ENCODE peak calls at places on chromosomes 16 and 17, in eight cellular contexts. One of them, this sample, is unnamed.

GRCh38 chr17:75240394-75241142 is 20.8 kb downstream of the GGA3 start:
- DNase-seq in KBM-7: peak
- DNase-seq in AG09319: no peak
- DNase-seq in H9: peak
- DNase-seq in stimulated activated CD8-positive, alpha-beta memory T cell treated with anti-CD3 and anti-CD28 coated beads, Interleukin-7, amount 100 ng/mL, for 1 hour: no peak
- DNase-seq in activated T-cell treated with anti-CD3 and anti-CD28 coated beads, Interleukin-2, amount 50 U/mL, for 72 hours: peak
- DNase-seq in nucleus accumbens: peak
- DNase-seq in neural progenitor cell: peak
- DNase-seq in this sample: peak

GRCh38 chr17:37483311-37484039 is 6.2 kb upstream of the DUSP14 start:
- DNase-seq in KBM-7: peak
- DNase-seq in AG09319: peak
- DNase-seq in H9: no peak
- DNase-seq in stimulated activated CD8-positive, alpha-beta memory T cell treated with anti-CD3 and anti-CD28 coated beads, Interleukin-7, amount 100 ng/mL, for 1 hour: no peak
- DNase-seq in activated T-cell treated with anti-CD3 and anti-CD28 coated beads, Interleukin-2, amount 50 U/mL, for 72 hours: no peak
- DNase-seq in nucleus accumbens: peak
- DNase-seq in neural progenitor cell: no peak
- DNase-seq in this sample: no peak

GRCh38 chr17:20991276-20992037 is 51.4 kb downstream of the USP22 start:
- DNase-seq in KBM-7: no peak
- DNase-seq in AG09319: no peak
- DNase-seq in H9: no peak
- DNase-seq in stimulated activated CD8-positive, alpha-beta memory T cell treated with anti-CD3 and anti-CD28 coated beads, Interleukin-7, amount 100 ng/mL, for 1 hour: no peak
- DNase-seq in activated T-cell treated with anti-CD3 and anti-CD28 coated beads, Interleukin-2, amount 50 U/mL, for 72 hours: no peak
- DNase-seq in nucleus accumbens: no peak
- DNase-seq in neural progenitor cell: no peak
- DNase-seq in this sample: no peak

GRCh38 chr17:62732125-62732524 is 76.0 kb downstream of the MARCHF10 start:
- DNase-seq in KBM-7: no peak
- DNase-seq in AG09319: no peak
- DNase-seq in H9: peak
- DNase-seq in stimulated activated CD8-positive, alpha-beta memory T cell treated with anti-CD3 and anti-CD28 coated beads, Interleukin-7, amount 100 ng/mL, for 1 hour: no peak
- DNase-seq in activated T-cell treated with anti-CD3 and anti-CD28 coated beads, Interleukin-2, amount 50 U/mL, for 72 hours: no peak
- DNase-seq in nucleus accumbens: no peak
- DNase-seq in neural progenitor cell: no peak
- DNase-seq in this sample: no peak

GRCh38 chr17:73782641-73783381 is 138.6 kb upstream of the SDK2 start:
- DNase-seq in KBM-7: peak
- DNase-seq in AG09319: no peak
- DNase-seq in H9: peak
- DNase-seq in stimulated activated CD8-positive, alpha-beta memory T cell treated with anti-CD3 and anti-CD28 coated beads, Interleukin-7, amount 100 ng/mL, for 1 hour: no peak
- DNase-seq in activated T-cell treated with anti-CD3 and anti-CD28 coated beads, Interleukin-2, amount 50 U/mL, for 72 hours: no peak
- DNase-seq in nucleus accumbens: no peak
- DNase-seq in neural progenitor cell: peak
- DNase-seq in this sample: no peak

GRCh38 chr16:80029706-80030481 is 429.4 kb upstream of the MAF start:
- DNase-seq in KBM-7: no peak
- DNase-seq in AG09319: no peak
- DNase-seq in H9: no peak
- DNase-seq in stimulated activated CD8-positive, alpha-beta memory T cell treated with anti-CD3 and anti-CD28 coated beads, Interleukin-7, amount 100 ng/mL, for 1 hour: no peak
- DNase-seq in activated T-cell treated with anti-CD3 and anti-CD28 coated beads, Interleukin-2, amount 50 U/mL, for 72 hours: no peak
- DNase-seq in nucleus accumbens: no peak
- DNase-seq in neural progenitor cell: no peak
- DNase-seq in this sample: no peak

GRCh38 chr17:78529871-78530670 is 47.1 kb downstream of the DNAH17 start:
- DNase-seq in KBM-7: no peak
- DNase-seq in AG09319: no peak
- DNase-seq in H9: peak
- DNase-seq in stimulated activated CD8-positive, alpha-beta memory T cell treated with anti-CD3 and anti-CD28 coated beads, Interleukin-7, amount 100 ng/mL, for 1 hour: no peak
- DNase-seq in activated T-cell treated with anti-CD3 and anti-CD28 coated beads, Interleukin-2, amount 50 U/mL, for 72 hours: no peak
- DNase-seq in nucleus accumbens: peak
- DNase-seq in neural progenitor cell: no peak
- DNase-seq in this sample: no peak

GRCh38 chr16:60203525-60204124 is 1469.5 kb upstream of the GOT2 start:
- DNase-seq in KBM-7: peak
- DNase-seq in AG09319: peak
- DNase-seq in H9: no peak
- DNase-seq in stimulated activated CD8-positive, alpha-beta memory T cell treated with anti-CD3 and anti-CD28 coated beads, Interleukin-7, amount 100 ng/mL, for 1 hour: no peak
- DNase-seq in activated T-cell treated with anti-CD3 and anti-CD28 coated beads, Interleukin-2, amount 50 U/mL, for 72 hours: no peak
- DNase-seq in nucleus accumbens: no peak
- DNase-seq in neural progenitor cell: peak
- DNase-seq in this sample: no peak

GRCh38 chr16:1181715-1182671 is 29.1 kb downstream of the CACNA1H start:
- DNase-seq in KBM-7: no peak
- DNase-seq in AG09319: no peak
- DNase-seq in H9: no peak
- DNase-seq in stimulated activated CD8-positive, alpha-beta memory T cell treated with anti-CD3 and anti-CD28 coated beads, Interleukin-7, amount 100 ng/mL, for 1 hour: no peak
- DNase-seq in activated T-cell treated with anti-CD3 and anti-CD28 coated beads, Interleukin-2, amount 50 U/mL, for 72 hours: no peak
- DNase-seq in nucleus accumbens: no peak
- DNase-seq in neural progenitor cell: peak
- DNase-seq in this sample: no peak

GRCh38 chr16:67884-68789 is 4.3 kb downstream of the RHBDF1 start:
- DNase-seq in KBM-7: no peak
- DNase-seq in AG09319: no peak
- DNase-seq in H9: no peak
- DNase-seq in stimulated activated CD8-positive, alpha-beta memory T cell treated with anti-CD3 and anti-CD28 coated beads, Interleukin-7, amount 100 ng/mL, for 1 hour: no peak
- DNase-seq in activated T-cell treated with anti-CD3 and anti-CD28 coated beads, Interleukin-2, amount 50 U/mL, for 72 hours: no peak
- DNase-seq in nucleus accumbens: peak
- DNase-seq in neural progenitor cell: no peak
- DNase-seq in this sample: no peak

GRCh38 chr17:28472871-28473497 is 460 bp upstream of the SLC13A2 start:
- DNase-seq in KBM-7: no peak
- DNase-seq in AG09319: no peak
- DNase-seq in H9: no peak
- DNase-seq in stimulated activated CD8-positive, alpha-beta memory T cell treated with anti-CD3 and anti-CD28 coated beads, Interleukin-7, amount 100 ng/mL, for 1 hour: no peak
- DNase-seq in activated T-cell treated with anti-CD3 and anti-CD28 coated beads, Interleukin-2, amount 50 U/mL, for 72 hours: no peak
- DNase-seq in nucleus accumbens: no peak
- DNase-seq in neural progenitor cell: no peak
- DNase-seq in this sample: no peak

GRCh38 chr17:34254146-34254545 is 939 bp upstream of the CCL2 start:
- DNase-seq in KBM-7: no peak
- DNase-seq in AG09319: peak
- DNase-seq in H9: no peak
- DNase-seq in stimulated activated CD8-positive, alpha-beta memory T cell treated with anti-CD3 and anti-CD28 coated beads, Interleukin-7, amount 100 ng/mL, for 1 hour: no peak
- DNase-seq in activated T-cell treated with anti-CD3 and anti-CD28 coated beads, Interleukin-2, amount 50 U/mL, for 72 hours: no peak
- DNase-seq in nucleus accumbens: no peak
- DNase-seq in neural progenitor cell: no peak
- DNase-seq in this sample: no peak

GRCh38 chr16:15950167-15950854 is 895 bp downstream of the ABCC1 start:
- DNase-seq in KBM-7: peak
- DNase-seq in AG09319: no peak
- DNase-seq in H9: no peak
- DNase-seq in stimulated activated CD8-positive, alpha-beta memory T cell treated with anti-CD3 and anti-CD28 coated beads, Interleukin-7, amount 100 ng/mL, for 1 hour: no peak
- DNase-seq in activated T-cell treated with anti-CD3 and anti-CD28 coated beads, Interleukin-2, amount 50 U/mL, for 72 hours: peak
- DNase-seq in nucleus accumbens: no peak
- DNase-seq in neural progenitor cell: peak
- DNase-seq in this sample: peak

GRCh38 chr17:28216032-28216431 is 103.0 kb upstream of the TMEM97 start:
- DNase-seq in KBM-7: no peak
- DNase-seq in AG09319: no peak
- DNase-seq in H9: no peak
- DNase-seq in stimulated activated CD8-positive, alpha-beta memory T cell treated with anti-CD3 and anti-CD28 coated beads, Interleukin-7, amount 100 ng/mL, for 1 hour: no peak
- DNase-seq in activated T-cell treated with anti-CD3 and anti-CD28 coated beads, Interleukin-2, amount 50 U/mL, for 72 hours: no peak
- DNase-seq in nucleus accumbens: no peak
- DNase-seq in neural progenitor cell: no peak
- DNase-seq in this sample: no peak

GRCh38 chr17:78844301-78845005 is 3.8 kb upstream of the USP36 start:
- DNase-seq in KBM-7: no peak
- DNase-seq in AG09319: no peak
- DNase-seq in H9: no peak
- DNase-seq in stimulated activated CD8-positive, alpha-beta memory T cell treated with anti-CD3 and anti-CD28 coated beads, Interleukin-7, amount 100 ng/mL, for 1 hour: no peak
- DNase-seq in activated T-cell treated with anti-CD3 and anti-CD28 coated beads, Interleukin-2, amount 50 U/mL, for 72 hours: peak
- DNase-seq in nucleus accumbens: no peak
- DNase-seq in neural progenitor cell: no peak
- DNase-seq in this sample: peak

GRCh38 chr17:29573871-29574731 is 5.6 kb downstream of the TP53I13 start:
- DNase-seq in KBM-7: no peak
- DNase-seq in AG09319: no peak
- DNase-seq in H9: no peak
- DNase-seq in stimulated activated CD8-positive, alpha-beta memory T cell treated with anti-CD3 and anti-CD28 coated beads, Interleukin-7, amount 100 ng/mL, for 1 hour: no peak
- DNase-seq in activated T-cell treated with anti-CD3 and anti-CD28 coated beads, Interleukin-2, amount 50 U/mL, for 72 hours: no peak
- DNase-seq in nucleus accumbens: no peak
- DNase-seq in neural progenitor cell: no peak
- DNase-seq in this sample: no peak

GRCh38 chr16:68072038-68072695 is 13.0 kb upstream of the NFATC3 start:
- DNase-seq in KBM-7: no peak
- DNase-seq in AG09319: no peak
- DNase-seq in H9: no peak
- DNase-seq in stimulated activated CD8-positive, alpha-beta memory T cell treated with anti-CD3 and anti-CD28 coated beads, Interleukin-7, amount 100 ng/mL, for 1 hour: no peak
- DNase-seq in activated T-cell treated with anti-CD3 and anti-CD28 coated beads, Interleukin-2, amount 50 U/mL, for 72 hours: no peak
- DNase-seq in nucleus accumbens: no peak
- DNase-seq in neural progenitor cell: no peak
- DNase-seq in this sample: no peak

GRCh38 chr17:40499551-40500189 is 1.8 kb downstream of the TNS4 start:
- DNase-seq in KBM-7: peak
- DNase-seq in AG09319: no peak
- DNase-seq in H9: peak
- DNase-seq in stimulated activated CD8-positive, alpha-beta memory T cell treated with anti-CD3 and anti-CD28 coated beads, Interleukin-7, amount 100 ng/mL, for 1 hour: no peak
- DNase-seq in activated T-cell treated with anti-CD3 and anti-CD28 coated beads, Interleukin-2, amount 50 U/mL, for 72 hours: no peak
- DNase-seq in nucleus accumbens: no peak
- DNase-seq in neural progenitor cell: peak
- DNase-seq in this sample: no peak

GRCh38 chr17:59001158-59001814 is 105.4 kb downstream of the TRIM37 start:
- DNase-seq in KBM-7: peak
- DNase-seq in AG09319: no peak
- DNase-seq in H9: peak
- DNase-seq in stimulated activated CD8-positive, alpha-beta memory T cell treated with anti-CD3 and anti-CD28 coated beads, Interleukin-7, amount 100 ng/mL, for 1 hour: peak
- DNase-seq in activated T-cell treated with anti-CD3 and anti-CD28 coated beads, Interleukin-2, amount 50 U/mL, for 72 hours: peak
- DNase-seq in nucleus accumbens: no peak
- DNase-seq in neural progenitor cell: no peak
- DNase-seq in this sample: peak

GRCh38 chr17:78252111-78252634 is 20.7 kb downstream of the TMEM235 start:
- DNase-seq in KBM-7: no peak
- DNase-seq in AG09319: no peak
- DNase-seq in H9: peak
- DNase-seq in stimulated activated CD8-positive, alpha-beta memory T cell treated with anti-CD3 and anti-CD28 coated beads, Interleukin-7, amount 100 ng/mL, for 1 hour: peak
- DNase-seq in activated T-cell treated with anti-CD3 and anti-CD28 coated beads, Interleukin-2, amount 50 U/mL, for 72 hours: peak
- DNase-seq in nucleus accumbens: no peak
- DNase-seq in neural progenitor cell: no peak
- DNase-seq in this sample: peak

GRCh38 chr17:29933379-29933778 is 3.4 kb upstream of the SSH2 start:
- DNase-seq in KBM-7: peak
- DNase-seq in AG09319: no peak
- DNase-seq in H9: peak
- DNase-seq in stimulated activated CD8-positive, alpha-beta memory T cell treated with anti-CD3 and anti-CD28 coated beads, Interleukin-7, amount 100 ng/mL, for 1 hour: no peak
- DNase-seq in activated T-cell treated with anti-CD3 and anti-CD28 coated beads, Interleukin-2, amount 50 U/mL, for 72 hours: no peak
- DNase-seq in nucleus accumbens: no peak
- DNase-seq in neural progenitor cell: peak
- DNase-seq in this sample: no peak

GRCh38 chr16:87955302-87956168 is 4.3 kb downstream of the BANP start:
- DNase-seq in KBM-7: no peak
- DNase-seq in AG09319: no peak
- DNase-seq in H9: no peak
- DNase-seq in stimulated activated CD8-positive, alpha-beta memory T cell treated with anti-CD3 and anti-CD28 coated beads, Interleukin-7, amount 100 ng/mL, for 1 hour: no peak
- DNase-seq in activated T-cell treated with anti-CD3 and anti-CD28 coated beads, Interleukin-2, amount 50 U/mL, for 72 hours: peak
- DNase-seq in nucleus accumbens: no peak
- DNase-seq in neural progenitor cell: no peak
- DNase-seq in this sample: peak

GRCh38 chr16:89376812-89377445 is 113.4 kb downstream of the ANKRD11 start:
- DNase-seq in KBM-7: no peak
- DNase-seq in AG09319: no peak
- DNase-seq in H9: no peak
- DNase-seq in stimulated activated CD8-positive, alpha-beta memory T cell treated with anti-CD3 and anti-CD28 coated beads, Interleukin-7, amount 100 ng/mL, for 1 hour: no peak
- DNase-seq in activated T-cell treated with anti-CD3 and anti-CD28 coated beads, Interleukin-2, amount 50 U/mL, for 72 hours: no peak
- DNase-seq in nucleus accumbens: no peak
- DNase-seq in neural progenitor cell: no peak
- DNase-seq in this sample: no peak

GRCh38 chr17:77891602-77892001 is 66.9 kb upstream of the TNRC6C start:
- DNase-seq in KBM-7: no peak
- DNase-seq in AG09319: no peak
- DNase-seq in H9: peak
- DNase-seq in stimulated activated CD8-positive, alpha-beta memory T cell treated with anti-CD3 and anti-CD28 coated beads, Interleukin-7, amount 100 ng/mL, for 1 hour: no peak
- DNase-seq in activated T-cell treated with anti-CD3 and anti-CD28 coated beads, Interleukin-2, amount 50 U/mL, for 72 hours: no peak
- DNase-seq in nucleus accumbens: no peak
- DNase-seq in neural progenitor cell: no peak
- DNase-seq in this sample: no peak

GRCh38 chr17:34979650-34980352 is 511 bp upstream of the LIG3 start:
- DNase-seq in KBM-7: peak
- DNase-seq in AG09319: no peak
- DNase-seq in H9: no peak
- DNase-seq in stimulated activated CD8-positive, alpha-beta memory T cell treated with anti-CD3 and anti-CD28 coated beads, Interleukin-7, amount 100 ng/mL, for 1 hour: no peak
- DNase-seq in activated T-cell treated with anti-CD3 and anti-CD28 coated beads, Interleukin-2, amount 50 U/mL, for 72 hours: no peak
- DNase-seq in nucleus accumbens: no peak
- DNase-seq in neural progenitor cell: peak
- DNase-seq in this sample: no peak

GRCh38 chr17:67441052-67441738 is 64.1 kb downstream of the PITPNC1 start:
- DNase-seq in KBM-7: peak
- DNase-seq in AG09319: no peak
- DNase-seq in H9: no peak
- DNase-seq in stimulated activated CD8-positive, alpha-beta memory T cell treated with anti-CD3 and anti-CD28 coated beads, Interleukin-7, amount 100 ng/mL, for 1 hour: peak
- DNase-seq in activated T-cell treated with anti-CD3 and anti-CD28 coated beads, Interleukin-2, amount 50 U/mL, for 72 hours: peak
- DNase-seq in nucleus accumbens: no peak
- DNase-seq in neural progenitor cell: peak
- DNase-seq in this sample: peak

GRCh38 chr16:52050418-52050817 is 496.5 kb downstream of the TOX3 start:
- DNase-seq in KBM-7: no peak
- DNase-seq in AG09319: no peak
- DNase-seq in H9: no peak
- DNase-seq in stimulated activated CD8-positive, alpha-beta memory T cell treated with anti-CD3 and anti-CD28 coated beads, Interleukin-7, amount 100 ng/mL, for 1 hour: no peak
- DNase-seq in activated T-cell treated with anti-CD3 and anti-CD28 coated beads, Interleukin-2, amount 50 U/mL, for 72 hours: no peak
- DNase-seq in nucleus accumbens: no peak
- DNase-seq in neural progenitor cell: no peak
- DNase-seq in this sample: no peak

GRCh38 chr17:40714473-40714872 is 10.9 kb upstream of the KRT24 start:
- DNase-seq in KBM-7: no peak
- DNase-seq in AG09319: no peak
- DNase-seq in H9: no peak
- DNase-seq in stimulated activated CD8-positive, alpha-beta memory T cell treated with anti-CD3 and anti-CD28 coated beads, Interleukin-7, amount 100 ng/mL, for 1 hour: no peak
- DNase-seq in activated T-cell treated with anti-CD3 and anti-CD28 coated beads, Interleukin-2, amount 50 U/mL, for 72 hours: no peak
- DNase-seq in nucleus accumbens: no peak
- DNase-seq in neural progenitor cell: peak
- DNase-seq in this sample: no peak

GRCh38 chr17:14712471-14713075 is 411.7 kb downstream of the HS3ST3B1 start:
- DNase-seq in KBM-7: no peak
- DNase-seq in AG09319: no peak
- DNase-seq in H9: no peak
- DNase-seq in stimulated activated CD8-positive, alpha-beta memory T cell treated with anti-CD3 and anti-CD28 coated beads, Interleukin-7, amount 100 ng/mL, for 1 hour: no peak
- DNase-seq in activated T-cell treated with anti-CD3 and anti-CD28 coated beads, Interleukin-2, amount 50 U/mL, for 72 hours: no peak
- DNase-seq in nucleus accumbens: no peak
- DNase-seq in neural progenitor cell: no peak
- DNase-seq in this sample: no peak

GRCh38 chr16:23382279-23382678 is 70.7 kb downstream of the COG7 start:
- DNase-seq in KBM-7: no peak
- DNase-seq in AG09319: no peak
- DNase-seq in H9: no peak
- DNase-seq in stimulated activated CD8-positive, alpha-beta memory T cell treated with anti-CD3 and anti-CD28 coated beads, Interleukin-7, amount 100 ng/mL, for 1 hour: no peak
- DNase-seq in activated T-cell treated with anti-CD3 and anti-CD28 coated beads, Interleukin-2, amount 50 U/mL, for 72 hours: no peak
- DNase-seq in nucleus accumbens: no peak
- DNase-seq in neural progenitor cell: no peak
- DNase-seq in this sample: no peak

GRCh38 chr16:19808061-19808621 is 76.5 kb downstream of the GPRC5B start:
- DNase-seq in KBM-7: no peak
- DNase-seq in AG09319: no peak
- DNase-seq in H9: no peak
- DNase-seq in stimulated activated CD8-positive, alpha-beta memory T cell treated with anti-CD3 and anti-CD28 coated beads, Interleukin-7, amount 100 ng/mL, for 1 hour: no peak
- DNase-seq in activated T-cell treated with anti-CD3 and anti-CD28 coated beads, Interleukin-2, amount 50 U/mL, for 72 hours: peak
- DNase-seq in nucleus accumbens: no peak
- DNase-seq in neural progenitor cell: peak
- DNase-seq in this sample: peak

GRCh38 chr17:9324864-9325263 is 250.8 kb downstream of the STX8 start:
- DNase-seq in KBM-7: no peak
- DNase-seq in AG09319: no peak
- DNase-seq in H9: no peak
- DNase-seq in stimulated activated CD8-positive, alpha-beta memory T cell treated with anti-CD3 and anti-CD28 coated beads, Interleukin-7, amount 100 ng/mL, for 1 hour: no peak
- DNase-seq in activated T-cell treated with anti-CD3 and anti-CD28 coated beads, Interleukin-2, amount 50 U/mL, for 72 hours: no peak
- DNase-seq in nucleus accumbens: no peak
- DNase-seq in neural progenitor cell: no peak
- DNase-seq in this sample: no peak

This sample was measured in activated naive CD4-positive, alpha-beta T cell treated with anti-CD3 and anti-CD28 coated beads for 36 hours.